ENCODE peak calls at places on chromosomes 12 and 14, in seven cellular contexts. X is CD4-positive, alpha-beta T cell; W is retina; H is choroid plexus epithelial cell; T is stomach; E is sciatic nerve; R is stimulated activated CD8-positive, alpha-beta memory T cell treated with anti-CD3 and anti-CD28 coated beads, Interleukin-7, amount 100 ng/mL, for 1 hour. Y is an unnamed sample.

GRCh38 chr14:79417961-79418360 is 793.3 kb downstream of the DIO2 start:
- DNase-seq in X (no peak), H (no peak), E (no peak), T (no peak), W (no peak), R (no peak), Y (no peak)

GRCh38 chr12:51773145-51773869 is 75.2 kb downstream of the FIGNL2 start:
- DNase-seq in E (no peak), R (no peak), W (no peak), H (peak; percentile 39), T (no peak), X (no peak), Y (no peak)

GRCh38 chr12:47725893-47726292 is 603 bp upstream of the ENDOU start:
- DNase-seq in T (no peak), X (no peak), H (peak; percentile 75), W (no peak), E (no peak), R (no peak), Y (no peak)

GRCh38 chr12:96774501-96775256 is 132.4 kb upstream of the NEDD1 start:
- DNase-seq in H (no peak), E (no peak), T (no peak), W (no peak), R (no peak), X (no peak), Y (no peak)

GRCh38 chr14:24313912-24314311 is 2.6 kb downstream of the LTB4R start:
- DNase-seq in T (no peak), R (no peak), H (no peak), X (no peak), W (no peak), E (no peak), Y (no peak)

GRCh38 chr14:69703047-69704046 is 63.6 kb upstream of the SRSF5 start:
- DNase-seq in W (no peak), T (no peak), E (no peak), R (no peak), H (no peak), X (no peak), Y (no peak)

GRCh38 chr12:40691913-40692616 is at the start of gene CNTN1:
- DNase-seq in E (peak; percentile 86), X (no peak), T (no peak), H (peak; percentile 30), R (no peak), W (peak; percentile 96), Y (peak; percentile 88)

GRCh38 chr14:101065246-101065645 is 161.7 kb upstream of the RTL1 start:
- DNase-seq in W (no peak), T (no peak), X (no peak), H (no peak), R (no peak), E (peak; percentile 38), Y (no peak)

GRCh38 chr14:90536511-90537191 is 139.8 kb downstream of the CALM1 start:
- DNase-seq in T (no peak), E (no peak), R (no peak), W (no peak), X (no peak), H (no peak), Y (no peak)

Y was measured in head of caudate nucleus.